ENCODE peak calls at places on chromosome 16, in five cellular contexts. S, C, W, E and N are unnamed samples.
A peak's percentile ranks its signal among the peaks of the same experiment; 100 is the strongest.

GRCh38 chr16:57938936-57939871 is 31.7 kb downstream of the CNGB1 start:
- DNase-seq in S (no peak), W (peak; percentile 80), E (no peak), C (no peak), N (peak; percentile 37)

GRCh38 chr16:26070595-26071170 is 378.9 kb downstream of the HS3ST4 start:
- DNase-seq in C (no peak), E (no peak), W (no peak), S (no peak), N (no peak)

GRCh38 chr16:80619824-80620223 is 79.0 kb downstream of the DYNLRB2 start:
- DNase-seq in S (no peak), W (peak; percentile 23), E (no peak), C (no peak), N (peak; percentile 55)

GRCh38 chr16:73060948-73061495 is 13.1 kb upstream of the ZFHX3 start:
- DNase-seq in E (no peak), C (no peak), W (no peak), S (no peak), N (no peak)

GRCh38 chr16:63922563-63922962 is 1199.3 kb downstream of the CDH11 start:
- DNase-seq in S (no peak), W (peak; percentile 3), E (no peak), C (no peak), N (no peak)

GRCh38 chr16:28501258-28502232 is 5.1 kb downstream of the IL27 start:
- DNase-seq in E (no peak), S (no peak), W (no peak), C (no peak), N (no peak)

GRCh38 chr16:68084504-68085258 is 489 bp upstream of the NFATC3 start:
- DNase-seq in W (peak; percentile 88), S (peak; percentile 90), C (peak; percentile 87), E (peak; percentile 69), N (no peak)

GRCh38 chr16:87956169-87956770 is 5.0 kb downstream of the BANP start:
- DNase-seq in W (peak; percentile 47), C (peak; percentile 81), E (peak; percentile 33), S (peak; percentile 82), N (no peak)

GRCh38 chr16:73019456-73020362 is 28.2 kb downstream of the ZFHX3 start:
- DNase-seq in S (no peak), W (peak; percentile 86), C (no peak), E (no peak), N (no peak)

GRCh38 chr16:84247844-84248243 is 8.0 kb upstream of the KCNG4 start:
- DNase-seq in S (no peak), E (no peak), W (peak; percentile 80), C (no peak), N (peak; percentile 50)

GRCh38 chr16:78257376-78257728 is 157.9 kb downstream of the WWOX start:
- DNase-seq in S (no peak), E (no peak), W (no peak), C (no peak), N (no peak)

GRCh38 chr16:48003226-48003907 is 152.4 kb downstream of the ABCC12 start:
- DNase-seq in W (no peak), E (no peak), C (no peak), S (no peak), N (peak; percentile 80)

GRCh38 chr16:29962344-29962994 is 590 bp downstream of the TMEM219 start:
- DNase-seq in W (peak; percentile 48), C (no peak), E (no peak), S (no peak), N (no peak)